ENCODE peak calls at places on chromosomes 6 and 20, in ten cellular contexts. C is stimulated activated CD8-positive, alpha-beta memory T cell treated with anti-CD3 and anti-CD28 coated beads, Interleukin-2, amount 100 ng/mL, for 48 hours; Y is nephron progenitor cell; D is cardiac muscle cell; H is activated CD4-positive, alpha-beta T cell treated with anti-CD3 and anti-CD28 coated beads for 1 hour; A is astrocyte of the cerebellum; G is activated CD8-positive, alpha-beta memory T cell treated with anti-CD3 and anti-CD28 coated beads, Interleukin-2, amount 10 ng/mL, durations not matched to agents 7 days and 5 days; F is neural progenitor cell; N is ovary; W is NAMALWA. J is an unnamed sample.

GRCh38 chr6:63731946-63732735 is 96.5 kb downstream of the PHF3 start:
- DNase-seq in C (no peak), W (no peak), H (no peak), F (no peak), Y (no peak), G (no peak), N (no peak), D (no peak), A (no peak), J (no peak)

GRCh38 chr6:54282186-54282585 is 26.1 kb upstream of the TINAG start:
- DNase-seq in F (no peak), A (no peak), G (no peak), N (no peak), Y (no peak), D (peak), C (no peak), H (no peak), W (no peak), J (no peak)

GRCh38 chr20:24891546-24892393 is 57.3 kb upstream of the CST7 start:
- DNase-seq in Y (no peak), H (no peak), N (no peak), G (no peak), F (no peak), C (no peak), A (no peak), D (no peak), W (no peak), J (peak)

GRCh38 chr20:9474835-9475413 is 39.5 kb upstream of the LAMP5 start:
- DNase-seq in D (no peak), G (no peak), W (no peak), F (no peak), C (no peak), H (no peak), N (no peak), A (no peak), Y (no peak), J (no peak)

GRCh38 chr6:140252099-140252498 is 877.7 kb upstream of the CITED2 start:
- DNase-seq in F (no peak), N (no peak), Y (no peak), G (no peak), W (no peak), A (no peak), H (no peak), C (no peak), D (peak), J (no peak)

GRCh38 chr20:35359335-35359997 is 52.3 kb downstream of the UQCC1 start:
- DNase-seq in C (no peak), F (no peak), Y (no peak), N (no peak), H (no peak), W (no peak), A (no peak), G (no peak), D (no peak), J (peak)

GRCh38 chr6:15439410-15440022 is 193.6 kb downstream of the JARID2 start:
- DNase-seq in F (peak), H (no peak), D (peak), A (no peak), N (no peak), G (no peak), C (no peak), W (no peak), Y (no peak), J (no peak)

GRCh38 chr6:19153270-19153980 is 683.7 kb upstream of the ID4 start:
- DNase-seq in C (no peak), W (no peak), G (no peak), N (no peak), A (peak), D (peak), H (no peak), F (no peak), Y (no peak), J (no peak)

GRCh38 chr6:112180095-112180820 is 74.1 kb downstream of the LAMA4 start:
- DNase-seq in C (no peak), G (peak), N (no peak), Y (peak), A (peak), H (no peak), W (peak), D (peak), F (peak), J (peak)

GRCh38 chr6:148242180-148242579 is 100.5 kb upstream of the SASH1 start:
- DNase-seq in D (no peak), W (no peak), C (no peak), F (no peak), N (no peak), H (no peak), Y (no peak), A (no peak), G (no peak), J (no peak)

GRCh38 chr20:7742479-7742878 is 197.8 kb downstream of the HAO1 start:
- DNase-seq in D (peak), F (no peak), W (no peak), Y (no peak), G (no peak), C (no peak), H (no peak), A (no peak), N (no peak), J (no peak)

GRCh38 chr6:49401063-49401462 is 62.0 kb downstream of the MMUT start:
- DNase-seq in W (no peak), G (no peak), D (no peak), H (no peak), N (no peak), C (no peak), F (no peak), A (no peak), Y (no peak), J (no peak)

GRCh38 chr20:25685276-25686080 is 11.2 kb downstream of the ZNF337 start:
- DNase-seq in A (no peak), N (no peak), H (no peak), W (peak), Y (no peak), F (no peak), G (no peak), C (no peak), D (no peak), J (no peak)

GRCh38 chr6:25232478-25232877 is 46.7 kb upstream of the CARMIL1 start:
- DNase-seq in D (no peak), A (no peak), F (no peak), Y (peak), W (no peak), N (no peak), G (no peak), C (no peak), H (no peak), J (no peak)

GRCh38 chr6:31740397-31741223 is 805 bp downstream of the MSH5 start:
- DNase-seq in A (no peak), D (no peak), W (peak), Y (no peak), H (no peak), G (no peak), F (no peak), C (no peak), N (no peak), J (no peak)

GRCh38 chr6:71205336-71205956 is 83.2 kb upstream of the OGFRL1 start:
- DNase-seq in A (no peak), W (no peak), C (no peak), G (no peak), N (no peak), F (no peak), D (peak), Y (no peak), H (no peak), J (no peak)

GRCh38 chr6:8315154-8315553 is 120.2 kb downstream of the SLC35B3 start:
- DNase-seq in N (no peak), W (no peak), F (no peak), Y (no peak), D (no peak), H (no peak), C (no peak), G (no peak), A (no peak), J (no peak)

GRCh38 chr6:90350689-90351554 is 54.3 kb upstream of the BACH2 start:
- DNase-seq in H (peak), C (no peak), G (peak), D (no peak), W (peak), Y (no peak), N (no peak), F (no peak), A (no peak), J (no peak)

GRCh38 chr6:106856227-106856874 is 118.2 kb downstream of the CD24 start:
- DNase-seq in H (no peak), A (no peak), D (no peak), W (no peak), N (no peak), Y (no peak), C (no peak), F (no peak), G (no peak), J (no peak)

GRCh38 chr20:50762435-50763201 is 31.2 kb downstream of the PARD6B start:
- DNase-seq in N (peak), H (no peak), G (peak), A (no peak), W (no peak), Y (no peak), F (no peak), C (no peak), D (peak), J (no peak)

GRCh38 chr6:75065524-75065923 is 140.3 kb downstream of the COL12A1 start:
- DNase-seq in Y (peak), C (no peak), N (no peak), D (peak), W (no peak), A (peak), F (peak), G (no peak), H (no peak), J (no peak)

GRCh38 chr20:31392836-31393235 is 2.4 kb upstream of the DEFB119 start:
- DNase-seq in A (no peak), N (no peak), C (no peak), G (no peak), D (no peak), F (no peak), Y (no peak), W (no peak), H (no peak), J (no peak)

GRCh38 chr6:44045672-44046015 is 81.6 kb downstream of the MRPL14 start:
- DNase-seq in A (no peak), D (no peak), W (no peak), H (no peak), F (no peak), C (no peak), Y (no peak), N (no peak), G (no peak), J (no peak)

GRCh38 chr6:111173946-111174345 is 86.6 kb downstream of the SLC16A10 start:
- DNase-seq in D (no peak), Y (no peak), A (no peak), C (no peak), W (no peak), H (no peak), F (no peak), G (no peak), N (no peak), J (peak)

GRCh38 chr20:41169184-41169690 is 31.9 kb downstream of the PLCG1 start:
- DNase-seq in D (no peak), A (no peak), W (no peak), Y (no peak), F (no peak), N (peak), C (no peak), H (no peak), G (no peak), J (no peak)

GRCh38 chr6:106134906-106135634 is 48.9 kb downstream of the PRDM1 start:
- DNase-seq in G (no peak), F (no peak), D (no peak), H (no peak), C (no peak), W (no peak), Y (peak), N (no peak), A (no peak), J (no peak)